ENCODE peak calls at places on chromosomes 7 and 10, in eight cellular contexts. Z is adrenal gland, C is tibial artery, F is cardiac muscle cell, W is spleen, R is psoas muscle, A is prostate gland, H is OCI-LY7. Q is an unnamed sample.
A peak's percentile ranks its signal among the peaks of the same experiment; 100 is the strongest.

GRCh38 chr7:73896454-73896853 is 35.5 kb downstream of the TMEM270 start:
- DNase-seq in Z (no peak), C (no peak), F (no peak), W (no peak), R (peak; percentile 58), A (no peak), H (no peak), Q (no peak)

GRCh38 chr10:77398986-77399755 is 238.4 kb downstream of the KCNMA1 start:
- DNase-seq in Z (no peak), C (no peak), F (no peak), W (no peak), R (no peak), A (no peak), H (no peak), Q (no peak)

GRCh38 chr7:36984710-36985308 is 260.5 kb upstream of the AOAH start:
- DNase-seq in Z (no peak), C (no peak), F (no peak), W (no peak), R (no peak), A (no peak), H (peak; percentile 28), Q (no peak)

GRCh38 chr7:39691821-39692220 is 68.4 kb downstream of the RALA start:
- DNase-seq in Z (no peak), C (no peak), F (no peak), W (no peak), R (no peak), A (no peak), H (no peak), Q (no peak)

GRCh38 chr10:102963237-102963886 is 45.3 kb downstream of the CNNM2 start:
- DNase-seq in Z (no peak), C (no peak), F (peak; percentile 6), W (no peak), R (no peak), A (no peak), H (no peak), Q (no peak)

GRCh38 chr10:3485287-3485686 is 299.7 kb downstream of the KLF6 start:
- DNase-seq in Z (no peak), C (no peak), F (no peak), W (no peak), R (no peak), A (no peak), H (peak; percentile 59), Q (no peak)

GRCh38 chr10:103849880-103850571 is 5.3 kb downstream of the SH3PXD2A start:
- DNase-seq in Z (peak; percentile 56), C (peak; percentile 58), F (peak; percentile 76), W (no peak), R (peak; percentile 68), A (no peak), H (no peak), Q (no peak)

GRCh38 chr7:99379043-99379577 is 4.6 kb downstream of the ARPC1B start:
- DNase-seq in Z (peak; percentile 62), C (peak; percentile 88), F (peak; percentile 94), W (peak; percentile 83), R (peak; percentile 79), A (no peak), H (peak; percentile 34), Q (peak; percentile 15)

GRCh38 chr10:105585753-105586152 is 944.7 kb downstream of the SORCS3 start:
- DNase-seq in Z (no peak), C (no peak), F (no peak), W (no peak), R (no peak), A (no peak), H (no peak), Q (no peak)

GRCh38 chr7:94471604-94472003 is 38.0 kb upstream of the CASD1 start:
- DNase-seq in Z (no peak), C (no peak), F (no peak), W (no peak), R (no peak), A (no peak), H (no peak), Q (no peak)

GRCh38 chr7:98107313-98107691 is 640 bp downstream of the LMTK2 start:
- DNase-seq in Z (no peak), C (no peak), F (no peak), W (no peak), R (peak; percentile 54), A (no peak), H (peak; percentile 49), Q (no peak)

GRCh38 chr7:2411815-2412586 is 8.6 kb downstream of the CHST12 start:
- DNase-seq in Z (no peak), C (no peak), F (no peak), W (no peak), R (no peak), A (peak; percentile 72), H (no peak), Q (no peak)

GRCh38 chr7:43583424-43584199 is 704 bp downstream of the STK17A start:
- DNase-seq in Z (peak; percentile 74), C (peak; percentile 73), F (peak; percentile 55), W (peak; percentile 95), R (peak; percentile 85), A (peak; percentile 64), H (peak; percentile 83), Q (peak; percentile 52)

GRCh38 chr10:90222372-90222771 is 521.0 kb downstream of the KIF20B start:
- DNase-seq in Z (no peak), C (no peak), F (peak; percentile 60), W (no peak), R (no peak), A (no peak), H (no peak), Q (no peak)

GRCh38 chr7:155368894-155369600 is 71.4 kb downstream of the INSIG1 start:
- DNase-seq in Z (no peak), C (no peak), F (no peak), W (peak; percentile 42), R (peak; percentile 30), A (no peak), H (no peak), Q (no peak)

GRCh38 chr7:52936750-52937149 is 98.7 kb upstream of the POM121L12 start:
- DNase-seq in Z (no peak), C (no peak), F (no peak), W (no peak), R (no peak), A (no peak), H (no peak), Q (no peak)

GRCh38 chr7:105978974-105979373 is 15.9 kb downstream of the CDHR3 start:
- DNase-seq in Z (no peak), C (no peak), F (no peak), W (no peak), R (no peak), A (no peak), H (no peak), Q (no peak)

GRCh38 chr7:105985250-105985649 is 22.2 kb downstream of the CDHR3 start:
- DNase-seq in Z (no peak), C (no peak), F (no peak), W (no peak), R (no peak), A (no peak), H (no peak), Q (no peak)

GRCh38 chr7:105979405-105979804 is 16.3 kb downstream of the CDHR3 start:
- DNase-seq in Z (no peak), C (no peak), F (no peak), W (no peak), R (no peak), A (no peak), H (no peak), Q (no peak)

GRCh38 chr7:105985821-105986220 is 22.8 kb downstream of the CDHR3 start:
- DNase-seq in Z (no peak), C (no peak), F (no peak), W (no peak), R (no peak), A (no peak), H (no peak), Q (no peak)

DNA sequence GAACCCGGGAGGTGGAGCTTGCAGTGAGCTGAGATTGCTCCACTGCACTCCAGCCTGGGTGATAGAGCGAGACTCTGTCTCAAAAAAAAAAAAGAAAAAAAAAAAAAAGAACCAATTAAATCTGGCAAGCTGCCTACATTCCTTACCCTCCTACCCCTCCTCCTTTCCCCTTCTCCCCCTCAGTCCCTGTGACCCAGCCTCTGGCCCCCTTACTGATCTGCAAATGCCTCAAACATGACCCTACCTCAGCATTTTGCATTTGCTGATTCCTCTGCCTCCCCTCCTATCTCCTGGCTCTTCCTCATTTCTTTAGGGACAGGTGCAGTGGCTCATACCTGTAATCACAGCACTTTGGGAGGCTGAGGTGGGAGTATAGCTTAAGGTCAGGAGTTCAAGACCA is 19.3 kb downstream of the CDHR3 start:
- DNase-seq in Z (no peak), C (no peak), F (no peak), W (no peak), R (no peak), A (no peak), H (no peak), Q (no peak)
- TF ChIP-seq CTCF in Z (no peak), C (no peak), F (no peak), W (no peak), R (no peak), A (no peak), H (no peak), Q (no peak)

GRCh38 chr10:43842496-43842895 is 193.8 kb upstream of the ZNF32 start:
- DNase-seq in Z (no peak), C (no peak), F (no peak), W (no peak), R (no peak), A (no peak), H (no peak), Q (no peak)
- H3K27ac ChIP-seq in Z (no peak overlapping the region), C (peak overlapping the region; percentile 26), F (no peak overlapping the region), W (no peak overlapping the region), R (no peak overlapping the region), A (no peak overlapping the region), H (no peak overlapping the region), Q (no peak overlapping the region)

DNA sequence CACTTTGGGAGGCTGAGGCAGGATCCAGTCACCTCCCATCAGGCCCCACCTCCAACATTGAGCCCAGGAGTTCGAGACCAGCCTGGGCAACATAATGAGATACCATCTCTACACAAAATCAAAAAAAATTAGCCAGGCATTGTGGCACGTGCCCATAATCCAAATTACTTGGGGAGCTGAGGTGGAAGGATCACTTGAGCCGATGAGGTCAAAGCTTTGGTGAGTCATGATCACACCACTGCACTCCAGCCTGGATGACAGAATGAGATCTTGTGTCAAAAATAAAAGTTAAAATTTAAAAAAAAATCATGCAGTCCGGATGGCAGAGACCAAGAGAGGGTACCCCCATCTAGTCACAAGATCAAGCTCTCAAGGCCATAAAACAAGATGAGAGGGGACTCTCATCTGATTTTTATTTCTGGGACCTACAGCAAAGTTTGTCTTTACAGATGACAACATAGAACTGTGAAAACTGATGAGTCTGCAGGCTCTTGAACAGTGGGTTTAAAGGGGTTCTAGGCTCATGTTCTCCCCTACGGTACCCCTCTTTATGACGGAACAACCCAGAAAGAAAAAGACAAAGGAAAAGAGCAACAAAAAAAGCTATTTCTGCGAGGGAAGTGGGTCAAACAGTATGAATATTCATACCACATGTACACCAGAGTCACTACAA is 28.9 kb upstream of the CREB3L2 start:
- DNase-seq in Z (peak; percentile 43), C (no peak), F (peak; percentile 16), W (no peak), R (no peak), A (no peak), H (no peak), Q (no peak)
- H3K9me3 ChIP-seq in Z (no peaks in the 10 kb centered on the region), C (no peaks in the 10 kb centered on the region), F (no peaks in the 10 kb centered on the region), W (no peaks in the 10 kb centered on the region), R (no peaks in the 10 kb centered on the region), A (no peaks in the 10 kb centered on the region), H (peaks cover 1% of the 10 kb centered on the region), Q (no peaks in the 10 kb centered on the region)

DNA sequence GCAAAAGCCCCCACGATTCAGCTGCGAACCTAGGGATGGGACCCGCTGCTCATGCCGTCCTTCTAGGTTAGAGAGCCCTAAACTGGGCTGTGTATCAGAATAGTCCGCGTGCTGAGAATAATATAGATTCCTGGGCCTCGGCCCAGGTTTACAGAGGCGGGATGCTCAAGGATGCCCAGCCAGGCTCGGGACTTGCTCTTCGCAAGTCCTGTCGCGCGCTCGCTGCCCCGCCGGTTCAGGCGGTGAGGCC is 266 bp upstream of the STMP1 start:
- DNase-seq in Z (no peak), C (no peak), F (no peak), W (no peak), R (no peak), A (no peak), H (no peak), Q (no peak)
- TF ChIP-seq CTCF in Z (no peak), C (peak; percentile 89), F (no peak), W (no peak), R (peak; percentile 77), A (peak; percentile 97), H (peak; percentile 71), Q (peak; percentile 80)